ENCODE peak calls at places on chromosomes 5 and 9, in nine cellular contexts. N is stimulated activated CD4-positive, alpha-beta T cell treated with anti-CD3 and anti-CD28 coated beads, Interleukin-1b, Interleukin-23, amount 100 ng/mL, for 48 hours; X is H4; R is sigmoid colon; U is ureter; H is KBM-7; E is activated CD4-positive, alpha-beta memory T cell treated with anti-CD3 and anti-CD28 coated beads, Interleukin-2, amount 10 ng/mL, durations not matched to agents 7 days and 5 days; A is activated T-helper 9 cell treated with anti-CD3 and anti-CD28 coated beads, Interleukin-2, amount 50 U/mL, for 16 hours; Z is anterior cingulate cortex. T is an unnamed sample.

GRCh38 chr5:73623060-73623459 is 2.9 kb upstream of the ARHGEF28 start:
- DNase-seq in N (no peak), X (no peak), R (no peak), U (no peak), H (no peak), E (no peak), A (no peak), Z (no peak), T (no peak)

GRCh38 chr9:20713172-20713571 is 29.1 kb downstream of the FOCAD start:
- DNase-seq in N (no peak), X (no peak), R (no peak), U (no peak), H (no peak), E (no peak), A (no peak), Z (no peak), T (no peak)

GRCh38 chr9:105171589-105171988 is 72.9 kb upstream of the SLC44A1 start:
- DNase-seq in N (no peak), X (no peak), R (no peak), U (no peak), H (no peak), E (no peak), A (no peak), Z (no peak), T (no peak)

GRCh38 chr5:151700816-151701215 is 14.1 kb upstream of the SPARC start:
- DNase-seq in N (no peak), X (no peak), R (no peak), U (no peak), H (no peak), E (no peak), A (no peak), Z (no peak), T (no peak)

GRCh38 chr9:85511746-85512145 is 230.0 kb downstream of the AGTPBP1 start:
- DNase-seq in N (no peak), X (no peak), R (no peak), U (no peak), H (no peak), E (no peak), A (no peak), Z (no peak), T (no peak)

GRCh38 chr5:151072234-151073025 is 8.4 kb downstream of the TNIP1 start:
- DNase-seq in N (no peak), X (peak), R (no peak), U (no peak), H (no peak), E (no peak), A (no peak), Z (no peak), T (no peak)

GRCh38 chr5:156920042-156920860 is 42.8 kb downstream of the TIMD4 start:
- DNase-seq in N (peak), X (no peak), R (no peak), U (no peak), H (no peak), E (peak), A (peak), Z (no peak), T (no peak)

GRCh38 chr5:2293906-2294305 is 411.2 kb upstream of the IRX4 start:
- DNase-seq in N (no peak), X (peak), R (peak), U (no peak), H (no peak), E (no peak), A (no peak), Z (no peak), T (no peak)

GRCh38 chr9:120531683-120532300 is 48.2 kb downstream of the CDK5RAP2 start:
- DNase-seq in N (no peak), X (peak), R (no peak), U (no peak), H (peak), E (no peak), A (no peak), Z (no peak), T (no peak)

GRCh38 chr5:164097747-164098146 is 592.3 kb downstream of the MAT2B start:
- DNase-seq in N (no peak), X (no peak), R (no peak), U (no peak), H (no peak), E (no peak), A (no peak), Z (no peak), T (no peak)

GRCh38 chr5:68279960-68280359 is 64.4 kb downstream of the PIK3R1 start:
- DNase-seq in N (peak), X (no peak), R (no peak), U (no peak), H (peak), E (peak), A (no peak), Z (no peak), T (no peak)

GRCh38 chr9:6955251-6955921 is 197.6 kb downstream of the KDM4C start:
- DNase-seq in N (peak), X (no peak), R (no peak), U (no peak), H (no peak), E (no peak), A (no peak), Z (no peak), T (no peak)

GRCh38 chr5:53123702-53124101 is 14.1 kb upstream of the MOCS2 start:
- DNase-seq in N (no peak), X (no peak), R (no peak), U (no peak), H (peak), E (no peak), A (no peak), Z (no peak), T (no peak)

GRCh38 chr5:130267926-130268325 is 363.7 kb downstream of the CHSY3 start:
- DNase-seq in N (no peak), X (no peak), R (no peak), U (no peak), H (no peak), E (no peak), A (no peak), Z (no peak), T (no peak)

T was measured in stomach.